ENCODE peak calls at places on chromosome 2, in ten cellular contexts. A is effector memory CD4-positive, alpha-beta T cell; V is ovary; H is OCI-LY7; B is K562; I is psoas muscle; N is right lobe of liver; Q is coronary artery; J is A549; S is heart left ventricle. T is an unnamed sample.

GRCh38 chr2:88656690-88657089 is 29.4 kb upstream of the EIF2AK3 start:
- DNase-seq in A (no peak), V (no peak), H (no peak), B (no peak), I (no peak), N (no peak), Q (no peak), J (no peak), S (no peak), T (no peak)

GRCh38 chr2:150144546-150145305 is 342.7 kb downstream of the RND3 start:
- DNase-seq in A (no peak), V (no peak), H (no peak), B (no peak), I (no peak), N (no peak), Q (no peak), J (no peak), S (no peak), T (no peak)

GRCh38 chr2:57877811-57878572 is 168.6 kb upstream of the VRK2 start:
- DNase-seq in A (no peak), V (no peak), H (no peak), B (no peak), I (no peak), N (no peak), Q (no peak), J (no peak), S (no peak), T (no peak)

GRCh38 chr2:31083204-31083993 is 54.8 kb downstream of the GALNT14 start:
- DNase-seq in A (no peak), V (no peak), H (no peak), B (no peak), I (no peak), N (no peak), Q (no peak), J (no peak), S (no peak), T (no peak)

GRCh38 chr2:161570424-161571050 is 53.7 kb upstream of the SLC4A10 start:
- DNase-seq in A (no peak), V (no peak), H (no peak), B (no peak), I (no peak), N (no peak), Q (no peak), J (no peak), S (no peak), T (no peak)

GRCh38 chr2:233639860-233640259 is 3.6 kb downstream of the UGT1A10 start:
- DNase-seq in A (no peak), V (no peak), H (no peak), B (no peak), I (no peak), N (no peak), Q (no peak), J (no peak), S (no peak), T (no peak)

GRCh38 chr2:166665991-166666940 is 172.2 kb upstream of the SCN7A start:
- DNase-seq in A (no peak), V (no peak), H (no peak), B (no peak), I (no peak), N (no peak), Q (no peak), J (no peak), S (no peak), T (no peak)

GRCh38 chr2:43025709-43026290 is 200.6 kb downstream of the ZFP36L2 start:
- DNase-seq in A (no peak), V (peak; percentile 11), H (no peak), B (no peak), I (no peak), N (no peak), Q (no peak), J (no peak), S (no peak), T (no peak)

GRCh38 chr2:20361903-20362302 is 11.3 kb upstream of the PUM2 start:
- DNase-seq in A (no peak), V (no peak), H (no peak), B (no peak), I (no peak), N (no peak), Q (no peak), J (no peak), S (no peak), T (no peak)

GRCh38 chr2:13114391-13114790 is 397.7 kb downstream of the TRIB2 start:
- DNase-seq in A (no peak), V (no peak), H (no peak), B (no peak), I (no peak), N (no peak), Q (no peak), J (no peak), S (no peak), T (no peak)

GRCh38 chr2:111905990-111906735 is 7.8 kb downstream of the MERTK start:
- DNase-seq in A (no peak), V (no peak), H (peak; percentile 57), B (no peak), I (no peak), N (no peak), Q (no peak), J (no peak), S (no peak), T (no peak)

GRCh38 chr2:175203621-175204496 is 22.3 kb upstream of the ATP5MC3 start:
- DNase-seq in A (no peak), V (peak; percentile 29), H (peak; percentile 55), B (no peak), I (peak; percentile 17), N (peak; percentile 39), Q (no peak), J (peak; percentile 21), S (no peak), T (peak; percentile 34)

GRCh38 chr2:23452853-23453420 is 68.0 kb downstream of the KLHL29 start:
- DNase-seq in A (no peak), V (no peak), H (no peak), B (no peak), I (no peak), N (no peak), Q (peak; percentile 33), J (no peak), S (no peak), T (no peak)

GRCh38 chr2:29062371-29062770 is 12.0 kb downstream of the PCARE start:
- DNase-seq in A (no peak), V (no peak), H (no peak), B (no peak), I (no peak), N (no peak), Q (no peak), J (no peak), S (no peak), T (no peak)

GRCh38 chr2:29064746-29065478 is 9.4 kb downstream of the PCARE start:
- DNase-seq in A (no peak), V (no peak), H (no peak), B (no peak), I (no peak), N (no peak), Q (no peak), J (no peak), S (no peak), T (peak; percentile 61)

GRCh38 chr2:29063056-29063455 is 11.3 kb downstream of the PCARE start:
- DNase-seq in A (no peak), V (no peak), H (no peak), B (no peak), I (no peak), N (no peak), Q (no peak), J (no peak), S (no peak), T (no peak)

GRCh38 chr2:29065479-29065847 is 8.9 kb downstream of the PCARE start:
- DNase-seq in A (no peak), V (no peak), H (no peak), B (no peak), I (no peak), N (no peak), Q (no peak), J (no peak), S (no peak), T (peak; percentile 20)

GRCh38 chr2:29063646-29064372 is 10.5 kb downstream of the PCARE start:
- DNase-seq in A (no peak), V (no peak), H (no peak), B (no peak), I (peak; percentile 25), N (no peak), Q (no peak), J (no peak), S (no peak), T (no peak)
- H3K27ac ChIP-seq in A (no peak overlapping the region), V (no peak overlapping the region), H (no peak overlapping the region), B (no peak overlapping the region), I (no peak overlapping the region), N (no peak overlapping the region), Q (no peak overlapping the region), J (no peak overlapping the region), S (no peak overlapping the region), T (peak overlapping the region; percentile 77)

GRCh38 chr2:160308476-160308875 is 108.4 kb upstream of the ITGB6 start:
- DNase-seq in A (no peak), V (no peak), H (no peak), B (no peak), I (no peak), N (no peak), Q (no peak), J (no peak), S (no peak), T (no peak)

GRCh38 chr2:160308915-160309314 is 108.8 kb upstream of the ITGB6 start:
- DNase-seq in A (no peak), V (no peak), H (no peak), B (no peak), I (no peak), N (no peak), Q (no peak), J (no peak), S (no peak), T (no peak)

GRCh38 chr2:160305081-160305750 is 105.1 kb upstream of the ITGB6 start:
- DNase-seq in A (no peak), V (no peak), H (no peak), B (no peak), I (no peak), N (no peak), Q (no peak), J (no peak), S (no peak), T (no peak)

GRCh38 chr2:160306985-160307384 is 106.9 kb upstream of the ITGB6 start:
- DNase-seq in A (no peak), V (peak; percentile 49), H (no peak), B (no peak), I (no peak), N (no peak), Q (no peak), J (no peak), S (no peak), T (no peak)

GRCh38 chr2:160309585-160309984 is 109.5 kb upstream of the ITGB6 start:
- DNase-seq in A (no peak), V (no peak), H (no peak), B (no peak), I (no peak), N (no peak), Q (no peak), J (no peak), S (no peak), T (no peak)
- H3K27ac ChIP-seq in A (no peak overlapping the region), V (no peak overlapping the region), H (no peak overlapping the region), B (no peak overlapping the region), I (peak overlapping the region; percentile 63), N (no peak overlapping the region), Q (peak overlapping the region; percentile 3), J (peak overlapping the region; percentile 4), S (no peak overlapping the region), T (no peak overlapping the region)

GRCh38 chr2:102053096-102053495 is 61.3 kb downstream of the IL1R2 start:
- DNase-seq in A (no peak), V (no peak), H (no peak), B (no peak), I (peak; percentile 32), N (no peak), Q (no peak), J (no peak), S (no peak), T (no peak)
- H3K27ac ChIP-seq in A (no peak overlapping the region), V (no peak overlapping the region), H (no peak overlapping the region), B (no peak overlapping the region), I (no peak overlapping the region), N (no peak overlapping the region), Q (peak overlapping the region; percentile 51), J (no peak overlapping the region), S (no peak overlapping the region), T (no peak overlapping the region)

GRCh38 chr2:160333324-160334027 is 133.4 kb upstream of the ITGB6 start:
- DNase-seq in A (no peak), V (no peak), H (no peak), B (no peak), I (no peak), N (no peak), Q (no peak), J (no peak), S (no peak), T (no peak)
- H3K27ac ChIP-seq in A (peak overlapping the region; percentile 29), V (no peak overlapping the region), H (no peak overlapping the region), B (no peak overlapping the region), I (no peak overlapping the region), N (no peak overlapping the region), Q (no peak overlapping the region), J (peak overlapping the region; percentile 24), S (no peak overlapping the region), T (no peak overlapping the region)

T was measured in substantia nigra.